ENCODE peak calls at places on chromosome 15, in nine cellular contexts. W, C, N, I, E, Y, F, L and R are unnamed samples.

GRCh38 chr15:92954578-92954977 is 54.5 kb downstream of the CHD2 start:
- DNase-seq in W (no peak), C (no peak), N (no peak), I (no peak), E (no peak), Y (no peak), F (no peak), L (no peak), R (no peak)

GRCh38 chr15:78282324-78282723 is 17.1 kb downstream of the SKIC8 start:
- DNase-seq in W (no peak), C (no peak), N (no peak), I (no peak), E (no peak), Y (no peak), F (no peak), L (no peak), R (no peak)

GRCh38 chr15:44246521-44247268 is 41.8 kb upstream of the GOLM2 start:
- DNase-seq in W (no peak), C (no peak), N (no peak), I (no peak), E (no peak), Y (no peak), F (no peak), L (no peak), R (no peak)

GRCh38 chr15:81381725-81382124 is 7.7 kb upstream of the TMC3 start:
- DNase-seq in W (no peak), C (no peak), N (no peak), I (no peak), E (no peak), Y (no peak), F (no peak), L (no peak), R (no peak)

GRCh38 chr15:60476713-60477112 is 2.2 kb downstream of the ICE2 start:
- DNase-seq in W (no peak), C (no peak), N (no peak), I (no peak), E (no peak), Y (no peak), F (no peak), L (no peak), R (no peak)

GRCh38 chr15:93656041-93656440 is 567.0 kb upstream of the RGMA start:
- DNase-seq in W (no peak), C (no peak), N (no peak), I (no peak), E (no peak), Y (no peak), F (no peak), L (no peak), R (no peak)

GRCh38 chr15:42921049-42921731 is 612 bp upstream of the TTBK2 start:
- DNase-seq in W (peak; percentile 83), C (peak; percentile 34), N (no peak), I (peak; percentile 26), E (no peak), Y (no peak), F (no peak), L (peak; percentile 92), R (peak; percentile 32)

GRCh38 chr15:90259524-90259923 is 5.9 kb upstream of the NGRN start:
- DNase-seq in W (no peak), C (no peak), N (no peak), I (no peak), E (no peak), Y (no peak), F (no peak), L (no peak), R (no peak)

GRCh38 chr15:76974456-76975083 is 20.4 kb upstream of the PSTPIP1 start:
- DNase-seq in W (no peak), C (no peak), N (no peak), I (no peak), E (no peak), Y (no peak), F (no peak), L (no peak), R (no peak)

GRCh38 chr15:63121382-63122001 is at the start of gene LACTB:
- DNase-seq in W (peak; percentile 96), C (peak; percentile 89), N (peak; percentile 59), I (peak; percentile 78), E (peak; percentile 96), Y (peak; percentile 90), F (peak; percentile 73), L (peak; percentile 96), R (peak; percentile 83)

GRCh38 chr15:90064931-90065681 is 37.2 kb downstream of the IDH2 start:
- DNase-seq in W (peak; percentile 93), C (no peak), N (no peak), I (no peak), E (peak; percentile 87), Y (no peak), F (no peak), L (no peak), R (no peak)

GRCh38 chr15:77410701-77411613 is 8.9 kb downstream of the PEAK1 start:
- DNase-seq in W (no peak), C (no peak), N (no peak), I (no peak), E (no peak), Y (no peak), F (no peak), L (no peak), R (no peak)

GRCh38 chr15:39834256-39834655 is 51.6 kb upstream of the FSIP1 start:
- DNase-seq in W (no peak), C (no peak), N (no peak), I (no peak), E (no peak), Y (no peak), F (no peak), L (no peak), R (no peak)

GRCh38 chr15:101526890-101527289 is 37.4 kb upstream of the PCSK6 start:
- DNase-seq in W (no peak), C (no peak), N (no peak), I (peak; percentile 6), E (no peak), Y (no peak), F (no peak), L (peak; percentile 82), R (no peak)

GRCh38 chr15:79130535-79131130 is 40.1 kb upstream of the RASGRF1 start:
- DNase-seq in W (no peak), C (no peak), N (no peak), I (no peak), E (no peak), Y (no peak), F (no peak), L (no peak), R (no peak)

GRCh38 chr15:91100561-91101355 is 701 bp downstream of the SV2B start:
- DNase-seq in W (no peak), C (no peak), N (no peak), I (no peak), E (no peak), Y (no peak), F (no peak), L (no peak), R (no peak)

GRCh38 chr15:54580643-54581042 is 602.4 kb downstream of the UNC13C start:
- DNase-seq in W (no peak), C (no peak), N (no peak), I (no peak), E (no peak), Y (no peak), F (no peak), L (no peak), R (no peak)

GRCh38 chr15:98800437-98801233 is 152.3 kb downstream of the IGF1R start:
- DNase-seq in W (no peak), C (peak; percentile 47), N (peak; percentile 74), I (no peak), E (no peak), Y (no peak), F (peak; percentile 59), L (no peak), R (peak; percentile 66)

GRCh38 chr15:48602358-48603122 is 43.0 kb downstream of the FBN1 start:
- DNase-seq in W (no peak), C (no peak), N (no peak), I (no peak), E (no peak), Y (no peak), F (no peak), L (no peak), R (no peak)

GRCh38 chr15:88586401-88587162 is 34.6 kb upstream of the AEN start:
- DNase-seq in W (no peak), C (no peak), N (no peak), I (no peak), E (no peak), Y (no peak), F (no peak), L (no peak), R (no peak)

GRCh38 chr15:67685008-67685599 is 140.2 kb upstream of the SKOR1 start:
- DNase-seq in W (no peak), C (no peak), N (no peak), I (no peak), E (no peak), Y (no peak), F (peak; percentile 49), L (no peak), R (no peak)

GRCh38 chr15:66707310-66708160 is 5.5 kb downstream of the SMAD6 start:
- DNase-seq in W (no peak), C (peak; percentile 55), N (peak; percentile 70), I (no peak), E (peak; percentile 85), Y (no peak), F (no peak), L (no peak), R (peak; percentile 46)

GRCh38 chr15:84950570-84951111 is 31.0 kb upstream of the PDE8A start:
- DNase-seq in W (no peak), C (no peak), N (no peak), I (no peak), E (no peak), Y (no peak), F (no peak), L (no peak), R (no peak)
- TF ChIP-seq POLR2A in W (no peak), C (no peak), N (no peak), I (no peak), E (no peak), Y (no peak), F (no peak), L (no peak), R (no peak)

GRCh38 chr15:25170781-25171110 is 216.0 kb downstream of the SNRPN start:
- DNase-seq in W (no peak), C (no peak), N (no peak), I (peak; percentile 9), E (peak; percentile 24), Y (no peak), F (no peak), L (peak; percentile 62), R (no peak)
- TF ChIP-seq POLR2AphosphoS5 in W (no peak), C (no peak), N (no peak), I (no peak), E (no peak), Y (no peak), F (no peak), L (no peak), R (no peak)

GRCh38 chr15:72047020-72047419 is 70.9 kb downstream of the MYO9A start:
- DNase-seq in W (no peak), C (no peak), N (no peak), I (no peak), E (no peak), Y (no peak), F (no peak), L (no peak), R (no peak)

GRCh38 chr15:72050700-72051099 is 67.2 kb downstream of the MYO9A start:
- DNase-seq in W (no peak), C (no peak), N (no peak), I (no peak), E (no peak), Y (no peak), F (no peak), L (no peak), R (no peak)
- H3K27ac ChIP-seq in W (no peak overlapping the region), C (no peak overlapping the region), N (no peak overlapping the region), I (no peak overlapping the region), E (no peak overlapping the region), Y (no peak overlapping the region), F (no peak overlapping the region), L (no peak overlapping the region), R (no peak overlapping the region)

GRCh38 chr15:75452364-75452967 is 976 bp upstream of the SIN3A start:
- DNase-seq in W (peak; percentile 94), C (peak; percentile 92), N (no peak), I (peak; percentile 93), E (peak; percentile 86), Y (peak; percentile 93), F (peak; percentile 62), L (peak; percentile 96), R (peak; percentile 89)
- TF ChIP-seq POLR2A in W (no peak), C (peak; percentile 80), N (peak; percentile 57), I (peak; percentile 21), E (no peak), Y (no peak), F (peak; percentile 24), L (no peak), R (peak; percentile 73)